ENCODE peak calls at places on chromosome 21, in ten cellular contexts. One of them, this sample, is unnamed.

GRCh38 chr21:37861561-37861960 is 54.7 kb downstream of the KCNJ6 start:
- DNase-seq in CD4-positive, CD25-positive, alpha-beta regulatory T cell: no peak
- DNase-seq in mesendoderm: no peak
- DNase-seq in T-helper 1 cell: no peak
- DNase-seq in fibroblast of lung: no peak
- DNase-seq in COLO829: no peak
- DNase-seq in colonic mucosa: no peak
- DNase-seq in OCI-LY7: no peak
- DNase-seq in psoas muscle: no peak
- DNase-seq in HS-27A: no peak
- DNase-seq in this sample: no peak

GRCh38 chr21:42460391-42461184 is 35.4 kb downstream of the RSPH1 start:
- DNase-seq in OCI-LY7: peak
- DNase-seq in HS-27A: no peak
- DNase-seq in T-helper 1 cell: no peak
- DNase-seq in CD4-positive, CD25-positive, alpha-beta regulatory T cell: peak
- DNase-seq in psoas muscle: no peak
- DNase-seq in colonic mucosa: no peak
- DNase-seq in mesendoderm: peak
- DNase-seq in fibroblast of lung: no peak
- DNase-seq in COLO829: no peak
- DNase-seq in this sample: no peak

GRCh38 chr21:43315244-43316137 is 111.4 kb downstream of the SIK1 start:
- DNase-seq in COLO829: no peak
- DNase-seq in colonic mucosa: no peak
- DNase-seq in mesendoderm: no peak
- DNase-seq in fibroblast of lung: no peak
- DNase-seq in psoas muscle: peak
- DNase-seq in HS-27A: no peak
- DNase-seq in OCI-LY7: peak
- DNase-seq in CD4-positive, CD25-positive, alpha-beta regulatory T cell: peak
- DNase-seq in T-helper 1 cell: no peak
- DNase-seq in this sample: no peak

GRCh38 chr21:44304846-44305245 is 5.0 kb downstream of the PFKL start:
- DNase-seq in fibroblast of lung: peak
- DNase-seq in OCI-LY7: peak
- DNase-seq in T-helper 1 cell: no peak
- DNase-seq in mesendoderm: peak
- DNase-seq in CD4-positive, CD25-positive, alpha-beta regulatory T cell: peak
- DNase-seq in HS-27A: peak
- DNase-seq in COLO829: peak
- DNase-seq in psoas muscle: no peak
- DNase-seq in colonic mucosa: peak
- DNase-seq in this sample: peak

GRCh38 chr21:16587141-16587570 is 857.4 kb downstream of the USP25 start:
- DNase-seq in fibroblast of lung: peak
- DNase-seq in colonic mucosa: peak
- DNase-seq in HS-27A: no peak
- DNase-seq in OCI-LY7: no peak
- DNase-seq in mesendoderm: peak
- DNase-seq in COLO829: no peak
- DNase-seq in T-helper 1 cell: no peak
- DNase-seq in psoas muscle: peak
- DNase-seq in CD4-positive, CD25-positive, alpha-beta regulatory T cell: no peak
- DNase-seq in this sample: peak

GRCh38 chr21:27703806-27704205 is 736.9 kb upstream of the ADAMTS5 start:
- DNase-seq in mesendoderm: no peak
- DNase-seq in T-helper 1 cell: no peak
- DNase-seq in psoas muscle: no peak
- DNase-seq in CD4-positive, CD25-positive, alpha-beta regulatory T cell: no peak
- DNase-seq in COLO829: no peak
- DNase-seq in fibroblast of lung: no peak
- DNase-seq in OCI-LY7: no peak
- DNase-seq in HS-27A: no peak
- DNase-seq in colonic mucosa: no peak
- DNase-seq in this sample: no peak

GRCh38 chr21:16837319-16837718 is 675.5 kb upstream of the CXADR start:
- DNase-seq in OCI-LY7: no peak
- DNase-seq in psoas muscle: no peak
- DNase-seq in colonic mucosa: no peak
- DNase-seq in CD4-positive, CD25-positive, alpha-beta regulatory T cell: no peak
- DNase-seq in HS-27A: no peak
- DNase-seq in T-helper 1 cell: no peak
- DNase-seq in fibroblast of lung: peak
- DNase-seq in COLO829: no peak
- DNase-seq in mesendoderm: no peak
- DNase-seq in this sample: peak

GRCh38 chr21:39317134-39318090 is 4.0 kb upstream of the BRWD1 start:
- DNase-seq in psoas muscle: no peak
- DNase-seq in fibroblast of lung: no peak
- DNase-seq in COLO829: peak
- DNase-seq in HS-27A: no peak
- DNase-seq in T-helper 1 cell: no peak
- DNase-seq in colonic mucosa: no peak
- DNase-seq in OCI-LY7: peak
- DNase-seq in CD4-positive, CD25-positive, alpha-beta regulatory T cell: no peak
- DNase-seq in mesendoderm: no peak
- DNase-seq in this sample: no peak

GRCh38 chr21:26777166-26777565 is 68.0 kb downstream of the ADAMTS1 start:
- DNase-seq in CD4-positive, CD25-positive, alpha-beta regulatory T cell: no peak
- DNase-seq in fibroblast of lung: no peak
- DNase-seq in COLO829: no peak
- DNase-seq in T-helper 1 cell: no peak
- DNase-seq in HS-27A: no peak
- DNase-seq in colonic mucosa: no peak
- DNase-seq in psoas muscle: no peak
- DNase-seq in OCI-LY7: no peak
- DNase-seq in mesendoderm: no peak
- DNase-seq in this sample: no peak

GRCh38 chr21:38470762-38471161 is 27.5 kb downstream of the ERG start:
- DNase-seq in fibroblast of lung: peak
- DNase-seq in colonic mucosa: no peak
- DNase-seq in HS-27A: no peak
- DNase-seq in mesendoderm: peak
- DNase-seq in OCI-LY7: no peak
- DNase-seq in T-helper 1 cell: no peak
- DNase-seq in COLO829: no peak
- DNase-seq in psoas muscle: no peak
- DNase-seq in CD4-positive, CD25-positive, alpha-beta regulatory T cell: no peak
- DNase-seq in this sample: no peak

GRCh38 chr21:23789864-23790263 is 1817.4 kb downstream of the MRPL39 start:
- DNase-seq in COLO829: no peak
- DNase-seq in colonic mucosa: no peak
- DNase-seq in HS-27A: no peak
- DNase-seq in psoas muscle: no peak
- DNase-seq in T-helper 1 cell: no peak
- DNase-seq in OCI-LY7: no peak
- DNase-seq in mesendoderm: no peak
- DNase-seq in fibroblast of lung: no peak
- DNase-seq in CD4-positive, CD25-positive, alpha-beta regulatory T cell: no peak
- DNase-seq in this sample: no peak

GRCh38 chr21:16213518-16213917 is 483.7 kb downstream of the USP25 start:
- DNase-seq in T-helper 1 cell: no peak
- DNase-seq in psoas muscle: no peak
- DNase-seq in fibroblast of lung: no peak
- DNase-seq in mesendoderm: no peak
- DNase-seq in COLO829: no peak
- DNase-seq in HS-27A: no peak
- DNase-seq in CD4-positive, CD25-positive, alpha-beta regulatory T cell: no peak
- DNase-seq in colonic mucosa: no peak
- DNase-seq in OCI-LY7: no peak
- DNase-seq in this sample: no peak

GRCh38 chr21:38819719-38820147 is 14.0 kb downstream of the ETS2 start:
- DNase-seq in fibroblast of lung: peak
- DNase-seq in COLO829: no peak
- DNase-seq in OCI-LY7: no peak
- DNase-seq in CD4-positive, CD25-positive, alpha-beta regulatory T cell: no peak
- DNase-seq in colonic mucosa: peak
- DNase-seq in HS-27A: peak
- DNase-seq in T-helper 1 cell: no peak
- DNase-seq in mesendoderm: no peak
- DNase-seq in psoas muscle: no peak
- DNase-seq in this sample: no peak